ENCODE peak calls at places on chromosome 14, in seven cellular contexts. A is activated T-cell treated with anti-CD3 and anti-CD28 coated beads for 24 hours, C is IMR-90, V is ureter, G is tibial nerve, E is amniotic stem cell, K is HL-60. M is an unnamed sample.

GRCh38 chr14:65101631-65102440 is 481 bp downstream of the MAX start:
- DNase-seq in A (peak), C (no peak), V (peak), G (no peak), E (no peak), K (peak), M (no peak)

GRCh38 chr14:22266141-22266442 is 322.9 kb downstream of the DAD1 start:
- DNase-seq in A (no peak), C (peak), V (no peak), G (no peak), E (no peak), K (no peak), M (no peak)

GRCh38 chr14:55416866-55417265 is 5.2 kb upstream of the ATG14 start:
- DNase-seq in A (no peak), C (no peak), V (no peak), G (no peak), E (no peak), K (no peak), M (peak)

GRCh38 chr14:22084393-22085281 is 411.0 kb upstream of the OR4E1 start:
- DNase-seq in A (no peak), C (peak), V (no peak), G (no peak), E (peak), K (no peak), M (peak)

GRCh38 chr14:103207404-103208072 is 84.3 kb downstream of the TNFAIP2 start:
- DNase-seq in A (no peak), C (no peak), V (no peak), G (no peak), E (no peak), K (no peak), M (peak)

GRCh38 chr14:36655054-36655381 is 6.6 kb upstream of the PAX9 start:
- DNase-seq in A (no peak), C (no peak), V (no peak), G (no peak), E (no peak), K (no peak), M (no peak)

GRCh38 chr14:50363734-50364113 is 33.0 kb downstream of the CDKL1 start:
- DNase-seq in A (no peak), C (peak), V (peak), G (no peak), E (no peak), K (peak), M (no peak)

GRCh38 chr14:25050494-25051170 is 685 bp upstream of the STXBP6 start:
- DNase-seq in A (no peak), C (peak), V (no peak), G (no peak), E (peak), K (no peak), M (no peak)

GRCh38 chr14:94041551-94042346 is 15.6 kb downstream of the OTUB2 start:
- DNase-seq in A (no peak), C (peak), V (no peak), G (no peak), E (no peak), K (no peak), M (no peak)

GRCh38 chr14:20460458-20461229 is 590 bp downstream of the PIP4P1 start:
- DNase-seq in A (no peak), C (no peak), V (peak), G (no peak), E (no peak), K (no peak), M (peak)

GRCh38 chr14:95024380-95024779 is 132.9 kb downstream of the DICER1 start:
- DNase-seq in A (no peak), C (no peak), V (no peak), G (no peak), E (no peak), K (no peak), M (no peak)

GRCh38 chr14:68468437-68469207 is 324.2 kb downstream of the ZFP36L1 start:
- DNase-seq in A (peak), C (no peak), V (no peak), G (no peak), E (no peak), K (no peak), M (no peak)

GRCh38 chr14:55721353-55721752 is 141.3 kb downstream of the KTN1 start:
- DNase-seq in A (no peak), C (peak), V (no peak), G (no peak), E (no peak), K (no peak), M (no peak)

GRCh38 chr14:88346048-88346639 is 23.1 kb upstream of the KCNK10 start:
- DNase-seq in A (no peak), C (no peak), V (no peak), G (no peak), E (no peak), K (no peak), M (no peak)

GRCh38 chr14:91336093-91336450 is 81.5 kb downstream of the CCDC88C start:
- DNase-seq in A (no peak), C (no peak), V (no peak), G (no peak), E (no peak), K (no peak), M (no peak)

GRCh38 chr14:99907761-99908652 is 114.8 kb downstream of the EML1 start:
- DNase-seq in A (no peak), C (no peak), V (no peak), G (no peak), E (no peak), K (no peak), M (peak)

GRCh38 chr14:104460920-104461651 is 118.5 kb upstream of the C14orf180 start:
- DNase-seq in A (no peak), C (no peak), V (no peak), G (no peak), E (no peak), K (no peak), M (peak)

GRCh38 chr14:105665951-105666277 is 139.5 kb downstream of the TMEM121 start:
- DNase-seq in A (no peak), C (no peak), V (no peak), G (no peak), E (no peak), K (no peak), M (no peak)

GRCh38 chr14:51205486-51205885 is 34.6 kb upstream of the TMX1 start:
- DNase-seq in A (no peak), C (no peak), V (no peak), G (no peak), E (no peak), K (no peak), M (no peak)

GRCh38 chr14:81033841-81034240 is 78.4 kb downstream of the TSHR start:
- DNase-seq in A (no peak), C (no peak), V (no peak), G (no peak), E (no peak), K (peak), M (no peak)

GRCh38 chr14:86961106-86961716 is 1031.8 kb downstream of the GALC start:
- DNase-seq in A (no peak), C (peak), V (no peak), G (no peak), E (no peak), K (no peak), M (peak)

GRCh38 chr14:24381363-24382102 is 13.5 kb downstream of the NFATC4 start:
- DNase-seq in A (no peak), C (no peak), V (no peak), G (no peak), E (no peak), K (no peak), M (no peak)

GRCh38 chr14:77612011-77612620 is 4.3 kb downstream of the SPTLC2 start:
- DNase-seq in A (no peak), C (peak), V (no peak), G (no peak), E (no peak), K (no peak), M (no peak)

GRCh38 chr14:24690492-24690891 is 56.5 kb upstream of the GZMB start:
- DNase-seq in A (no peak), C (no peak), V (no peak), G (no peak), E (no peak), K (no peak), M (no peak)

GRCh38 chr14:21268612-21269251 is 510 bp downstream of the HNRNPC start:
- DNase-seq in A (peak), C (peak), V (peak), G (no peak), E (peak), K (no peak), M (peak)

GRCh38 chr14:61695695-61696527 is 598 bp downstream of the HIF1A start:
- DNase-seq in A (peak), C (peak), V (peak), G (peak), E (no peak), K (no peak), M (peak)

GRCh38 chr14:105382343-105383082 is 15.8 kb upstream of the TEX22 start:
- DNase-seq in A (no peak), C (no peak), V (no peak), G (no peak), E (no peak), K (no peak), M (no peak)

M was measured in NCI-H526.